ENCODE peak calls at places on chromosomes 16 and 17, in ten cellular contexts. I, V, L, G, P, J, U, A, Z and N are unnamed samples.

GRCh38 chr16:69309316-69309715 is 1.8 kb upstream of the VPS4A start:
- DNase-seq in G (no peak), Z (no peak), V (no peak), A (peak), U (no peak), J (peak), P (no peak), I (no peak), L (no peak), N (no peak)

GRCh38 chr17:45715787-45716186 is 68.3 kb upstream of the CRHR1 start:
- DNase-seq in Z (no peak), P (no peak), V (no peak), L (no peak), A (no peak), I (no peak), U (no peak), G (no peak), J (no peak), N (no peak)

GRCh38 chr17:59341922-59342321 is 10.5 kb downstream of the YPEL2 start:
- DNase-seq in I (no peak), L (no peak), Z (no peak), U (no peak), G (no peak), A (no peak), J (no peak), V (no peak), P (no peak), N (no peak)

GRCh38 chr17:40290629-40291296 is 3.1 kb downstream of the CDC6 start:
- DNase-seq in U (peak), Z (no peak), I (no peak), L (peak), P (peak), G (no peak), A (peak), J (peak), V (peak), N (peak)

GRCh38 chr17:77222356-77222755 is 81.6 kb downstream of the SEC14L1 start:
- DNase-seq in L (no peak), G (no peak), I (no peak), P (no peak), J (no peak), V (no peak), U (no peak), Z (peak), A (no peak), N (no peak)

GRCh38 chr17:21395764-21396163 is 19.6 kb downstream of the KCNJ12 start:
- DNase-seq in U (no peak), P (no peak), V (no peak), G (no peak), A (no peak), I (no peak), L (no peak), J (no peak), Z (no peak), N (no peak)

GRCh38 chr16:5045499-5046115 is 11.9 kb upstream of the NAGPA start:
- DNase-seq in U (no peak), Z (no peak), J (no peak), L (no peak), P (no peak), A (no peak), I (no peak), G (no peak), V (no peak), N (peak)

GRCh38 chr17:66925811-66926500 is 38.6 kb upstream of the CACNG4 start:
- DNase-seq in A (no peak), P (no peak), U (peak), Z (no peak), J (no peak), G (no peak), I (no peak), V (peak), L (no peak), N (no peak)

GRCh38 chr17:9009096-9009495 is 12.2 kb upstream of the NTN1 start:
- DNase-seq in A (no peak), U (no peak), P (no peak), I (no peak), G (no peak), Z (no peak), L (no peak), V (no peak), J (no peak), N (no peak)

GRCh38 chr16:878071-878784 is 77.7 kb upstream of the GNG13 start:
- DNase-seq in U (peak), Z (no peak), G (no peak), V (peak), A (no peak), J (no peak), I (no peak), P (peak), L (peak), N (peak)

GRCh38 chr17:2337152-2337810 is at the start of gene SGSM2:
- DNase-seq in A (peak), I (peak), P (peak), V (peak), L (peak), Z (peak), G (peak), J (peak), U (peak), N (peak)

GRCh38 chr17:79255926-79256325 is 181.3 kb downstream of the ENGASE start:
- DNase-seq in A (no peak), J (no peak), V (no peak), P (no peak), U (no peak), Z (no peak), I (no peak), G (no peak), L (no peak), N (no peak)

GRCh38 chr17:30113213-30113612 is 3.4 kb upstream of the NSRP1 start:
- DNase-seq in I (no peak), L (no peak), Z (no peak), G (no peak), U (no peak), P (peak), J (peak), V (no peak), A (no peak), N (peak)

GRCh38 chr17:47997595-47997994 is 26.7 kb downstream of the CDK5RAP3 start:
- DNase-seq in V (no peak), U (no peak), G (no peak), J (no peak), L (no peak), Z (no peak), I (no peak), P (no peak), A (no peak), N (no peak)

GRCh38 chr17:44451832-44452231 is 51.4 kb downstream of the GPATCH8 start:
- DNase-seq in L (no peak), I (no peak), J (no peak), G (no peak), Z (no peak), P (no peak), U (no peak), A (no peak), V (no peak), N (no peak)

GRCh38 chr17:42878924-42879595 is 21.5 kb upstream of the G6PC1 start:
- DNase-seq in G (no peak), L (no peak), J (no peak), V (no peak), P (no peak), A (no peak), U (no peak), I (no peak), Z (no peak), N (no peak)

GRCh38 chr17:36148559-36149295 is 27.7 kb downstream of the TBC1D3B start:
- DNase-seq in U (peak), L (peak), I (peak), P (peak), J (peak), Z (peak), A (peak), V (peak), G (peak), N (peak)

GRCh38 chr17:79777166-79777843 is 643 bp upstream of the CBX2 start:
- DNase-seq in V (peak), G (peak), A (no peak), P (peak), Z (peak), L (peak), J (peak), U (peak), I (peak), N (peak)

GRCh38 chr16:69566437-69567030 is 768 bp downstream of the NFAT5 start:
- DNase-seq in V (no peak), A (peak), Z (peak), P (no peak), U (peak), I (peak), J (peak), L (peak), G (peak), N (peak)

GRCh38 chr17:77282524-77283515 is 142.1 kb downstream of the SEC14L1 start:
- DNase-seq in I (no peak), A (no peak), L (peak), Z (no peak), P (no peak), J (no peak), G (no peak), U (peak), V (peak), N (peak)

GRCh38 chr17:61307905-61308886 is 91.4 kb upstream of the TBX2 start:
- DNase-seq in L (no peak), P (no peak), I (no peak), G (no peak), V (no peak), Z (no peak), A (no peak), J (peak), U (no peak), N (peak)

GRCh38 chr16:64453643-64454042 is 668.2 kb downstream of the CDH11 start:
- DNase-seq in G (no peak), I (no peak), A (no peak), P (no peak), Z (no peak), J (peak), U (no peak), V (no peak), L (no peak), N (no peak)

GRCh38 chr17:82400830-82401229 is 17.3 kb upstream of the HEXD start:
- DNase-seq in J (no peak), G (no peak), P (no peak), I (peak), V (no peak), A (no peak), U (no peak), Z (no peak), L (peak), N (no peak)